ENCODE peak calls at places on chromosomes 7 and 10, in four cellular contexts. K is GM23338, N is HCT116, Q is K562. R is an unnamed sample. For H3K4me1, the result is how much of the 10 kb centered on the place peaks cover.

GRCh38 chr10:84850826-84851225 is 522.4 kb downstream of the CCSER2 start:
- DNase-seq in Q (no peak), N (no peak), K (no peak), R (no peak)

GRCh38 chr7:1664711-1665591 is 5.1 kb upstream of the ELFN1 start:
- DNase-seq in K (peak), N (peak), Q (peak), R (no peak)

GRCh38 chr10:16944081-16944922 is 127.1 kb upstream of the RSU1 start:
- DNase-seq in Q (no peak), N (no peak), K (no peak), R (no peak)

GRCh38 chr7:12805957-12806356 is 118.5 kb downstream of the ARL4A start:
- DNase-seq in N (no peak), Q (no peak), K (no peak), R (no peak)

GRCh38 chr10:44981172-44982113 is 2.8 kb upstream of the DEPP1 start:
- DNase-seq in Q (no peak), N (peak), K (no peak), R (peak)

GRCh38 chr7:116306409-116307048 is 96.2 kb downstream of the TES start:
- DNase-seq in K (no peak), Q (no peak), N (no peak), R (no peak)

GRCh38 chr7:2628891-2629290 is 2.9 kb upstream of the TTYH3 start:
- DNase-seq in K (no peak), Q (no peak), N (no peak), R (no peak)

GRCh38 chr7:128135275-128136214 is 104.3 kb upstream of the LRRC4 start:
- DNase-seq in K (peak), Q (peak), N (peak), R (no peak)

GRCh38 chr10:22030421-22030820 is 26.9 kb upstream of the DNAJC1 start:
- DNase-seq in Q (no peak), K (no peak), N (no peak), R (no peak)

GRCh38 chr7:38373155-38373554 is 99.7 kb upstream of the TARP start:
- DNase-seq in Q (no peak), N (no peak), K (no peak), R (no peak)

GRCh38 chr10:127527891-127528290 is 21.2 kb upstream of the NPS start:
- DNase-seq in Q (no peak), K (no peak), N (no peak), R (no peak)

GRCh38 chr7:65951837-65952578 is 30.0 kb downstream of the GUSB start:
- DNase-seq in Q (no peak), N (no peak), K (no peak), R (no peak)

GRCh38 chr7:96004598-96004997 is 232.2 kb downstream of the DYNC1I1 start:
- DNase-seq in K (no peak), N (no peak), Q (no peak), R (no peak)

GRCh38 chr10:34768972-34769330 is 46.1 kb downstream of the PARD3 start:
- DNase-seq in N (no peak), Q (no peak), K (no peak), R (no peak)

GRCh38 chr10:131700032-131700431 is 200.8 kb upstream of the PPP2R2D start:
- DNase-seq in N (no peak), K (no peak), Q (no peak), R (no peak)

GRCh38 chr10:121268363-121268762 is 329.9 kb downstream of the FGFR2 start:
- DNase-seq in K (no peak), Q (no peak), N (no peak), R (no peak)

GRCh38 chr7:104862719-104863118 is 151.3 kb upstream of the KMT2E start:
- DNase-seq in K (peak), Q (peak), N (peak), R (no peak)
- H3K4me1 ChIP-seq in K (under half), Q (under half), N (under half), R (under half)

GRCh38 chr10:114042895-114043531 is 653 bp upstream of the ADRB1 start:
- DNase-seq in K (peak), N (peak), Q (no peak), R (no peak)

GRCh38 chr10:114044251-114045070 is 795 bp downstream of the ADRB1 start:
- DNase-seq in K (peak), N (no peak), Q (no peak), R (no peak)

GRCh38 chr10:114045738-114046458 is 2.2 kb downstream of the ADRB1 start:
- DNase-seq in K (peak), Q (no peak), N (no peak), R (no peak)

GRCh38 chr10:114045071-114045737 is 1.5 kb downstream of the ADRB1 start:
- DNase-seq in N (no peak), K (peak), Q (no peak), R (no peak)

DNA sequence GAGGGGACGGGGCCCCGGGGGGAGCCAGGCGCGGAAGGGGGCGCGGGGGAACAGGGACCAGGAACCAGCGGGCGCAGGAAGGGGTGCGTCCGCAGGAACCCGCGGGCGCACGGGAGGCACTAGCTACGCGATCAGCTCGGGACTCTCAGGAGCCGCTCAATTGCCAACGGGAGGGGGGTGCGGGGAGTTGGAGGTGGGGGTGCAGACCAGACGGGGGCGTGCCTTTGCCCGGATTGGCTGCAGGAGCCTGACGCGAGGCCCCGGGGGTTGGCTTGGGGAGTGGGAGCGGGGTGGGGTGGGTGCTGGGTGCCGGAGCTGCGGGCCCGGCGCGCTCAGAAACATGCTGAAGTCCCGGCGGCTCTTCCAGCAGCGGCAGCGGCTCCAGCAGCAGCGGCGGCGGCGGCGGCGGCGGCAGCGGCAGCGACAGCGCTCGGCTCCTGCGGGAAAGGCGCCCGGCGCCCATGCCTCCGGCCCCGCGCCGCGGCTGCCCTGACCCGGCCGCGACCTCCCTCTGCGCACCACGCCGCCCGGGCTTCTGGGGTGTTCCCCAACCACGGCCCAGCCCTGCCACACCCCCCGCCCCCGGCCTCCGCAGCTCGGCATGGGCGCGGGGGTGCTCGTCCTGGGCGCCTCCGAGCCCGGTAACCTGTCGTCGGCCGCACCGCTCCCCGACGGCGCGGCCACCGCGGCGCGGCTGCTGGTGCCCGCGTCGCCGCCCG is at the start of gene ADRB1:
- DNase-seq in Q (peak), K (peak), N (peak), R (no peak)
- TF ChIP-seq POLR2AphosphoS5 in Q (no peak), K (no peak), N (peak), R (peak)

GRCh38 chr10:95415631-95416031 is 124.8 kb upstream of the PDLIM1 start:
- DNase-seq in K (peak), N (no peak), Q (no peak), R (no peak)

GRCh38 chr10:95414016-95414830 is 123.4 kb upstream of the PDLIM1 start:
- DNase-seq in K (no peak), N (no peak), Q (no peak), R (no peak)

GRCh38 chr10:95414844-95415545 is 124.2 kb upstream of the PDLIM1 start:
- DNase-seq in K (no peak), N (no peak), Q (no peak), R (no peak)

GRCh38 chr10:95416973-95417372 is 126.2 kb upstream of the PDLIM1 start:
- DNase-seq in Q (no peak), N (no peak), K (no peak), R (no peak)

DNA sequence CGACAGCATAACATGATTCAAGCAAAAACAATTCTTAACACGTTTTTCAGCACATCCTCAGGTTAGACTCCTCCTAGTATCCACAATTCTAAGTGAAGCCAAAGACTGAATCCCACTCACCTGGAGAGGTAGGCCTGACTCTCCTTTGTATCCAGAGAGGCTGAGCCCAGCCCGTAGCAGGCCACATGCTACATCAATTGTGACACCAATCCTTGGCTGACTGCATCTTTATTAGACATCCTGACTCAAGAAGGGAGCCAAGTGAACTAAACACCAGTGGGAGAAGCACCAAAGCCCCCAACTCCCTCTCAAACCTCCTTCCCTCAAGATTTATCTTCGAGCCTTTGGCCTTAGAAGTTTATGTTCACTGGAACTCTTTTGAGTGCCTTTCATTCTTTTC is 125.5 kb upstream of the PDLIM1 start:
- DNase-seq in Q (no peak), K (no peak), N (no peak), R (no peak)
- H3K4me1 ChIP-seq in Q (under half), K (under half), N (under half), R (under half)

DNA sequence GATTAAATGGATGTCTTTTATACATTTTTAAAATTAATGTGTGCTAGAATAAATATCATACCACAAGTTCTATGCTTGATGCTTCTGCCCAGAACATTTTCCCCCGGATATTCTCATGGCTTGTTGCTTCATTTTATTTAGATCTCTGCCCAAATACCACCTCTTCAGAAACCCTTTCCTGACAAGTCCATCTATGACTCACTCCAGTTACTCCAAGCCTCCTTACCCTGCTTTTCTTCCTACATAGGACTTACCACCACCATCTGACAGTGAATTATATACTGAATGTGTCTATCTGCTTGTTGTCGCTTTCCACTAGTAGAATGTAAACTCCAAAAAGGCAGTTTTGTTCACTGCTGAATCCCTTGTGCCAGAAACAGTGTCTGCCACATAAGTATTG is 19.1 kb upstream of the ERVW-1 start:
- DNase-seq in N (no peak), K (no peak), Q (no peak), R (no peak)
- TF ChIP-seq POLR2AphosphoS5 in N (no peak), K (no peak), Q (no peak), R (no peak)

GRCh38 chr10:87105725-87106124 is 10.7 kb downstream of the SHLD2 start:
- DNase-seq in K (no peak), Q (no peak), N (no peak), R (no peak)
- H3K4me1 ChIP-seq in K (under half), Q (under half), N (under half), R (under half)

R was measured in Panc1.